ENCODE peak calls at places on chromosomes 11 and 22, in five cellular contexts. M, X, D, W and T are unnamed samples.

GRCh38 chr11:2932850-2933251 is 3.6 kb upstream of the PHLDA2 start:
- DNase-seq in M (no peak), X (peak; percentile 38), D (no peak), W (peak; percentile 71), T (no peak)

GRCh38 chr11:94885133-94885532 is 88.2 kb downstream of the CWC15 start:
- DNase-seq in M (no peak), X (no peak), D (no peak), W (peak; percentile 28), T (no peak)

GRCh38 chr11:28965824-28966223 is 857.6 kb downstream of the METTL15 start:
- DNase-seq in M (no peak), X (no peak), D (no peak), W (no peak), T (no peak)

GRCh38 chr11:110857885-110858555 is 145.8 kb upstream of the ARHGAP20 start:
- DNase-seq in M (no peak), X (peak; percentile 80), D (no peak), W (no peak), T (no peak)

GRCh38 chr11:130300567-130300966 is 14.2 kb downstream of the ZBTB44 start:
- DNase-seq in M (no peak), X (no peak), D (no peak), W (no peak), T (no peak)

GRCh38 chr11:8039530-8040260 is 41.3 kb upstream of the TUB start:
- DNase-seq in M (no peak), X (no peak), D (no peak), W (no peak), T (peak; percentile 3)

GRCh38 chr11:134587345-134587744 is 175.3 kb upstream of the B3GAT1 start:
- DNase-seq in M (no peak), X (no peak), D (no peak), W (no peak), T (peak; percentile 8)

GRCh38 chr22:41762980-41763779 is 37.3 kb upstream of the CCDC134 start:
- DNase-seq in M (peak; percentile 67), X (no peak), D (peak; percentile 71), W (no peak), T (peak; percentile 91)

GRCh38 chr11:106159846-106160245 is 82.4 kb downstream of the AASDHPPT start:
- DNase-seq in M (no peak), X (no peak), D (no peak), W (no peak), T (no peak)

GRCh38 chr22:38383417-38383816 is 66.2 kb upstream of the CSNK1E start:
- DNase-seq in M (no peak), X (no peak), D (no peak), W (no peak), T (no peak)

GRCh38 chr11:126834573-126834972 is 166.0 kb downstream of the KIRREL3 start:
- DNase-seq in M (no peak), X (no peak), D (no peak), W (no peak), T (no peak)

GRCh38 chr11:121328213-121328966 is 35.8 kb downstream of the SC5D start:
- DNase-seq in M (no peak), X (no peak), D (no peak), W (no peak), T (no peak)

GRCh38 chr22:48574776-48575566 is 1252.7 kb downstream of the BRD1 start:
- DNase-seq in M (peak; percentile 33), X (no peak), D (peak; percentile 74), W (no peak), T (peak; percentile 82)

GRCh38 chr11:121838571-121838970 is 277.4 kb downstream of the BLID start:
- DNase-seq in M (no peak), X (no peak), D (no peak), W (no peak), T (no peak)

GRCh38 chr11:46393231-46393616 is 1.6 kb upstream of the CHRM4 start:
- DNase-seq in M (no peak), X (no peak), D (no peak), W (no peak), T (no peak)

GRCh38 chr22:26398741-26399153 is 30.3 kb upstream of the ASPHD2 start:
- DNase-seq in M (peak; percentile 33), X (peak; percentile 76), D (peak; percentile 46), W (peak; percentile 70), T (peak; percentile 63)

DNA sequence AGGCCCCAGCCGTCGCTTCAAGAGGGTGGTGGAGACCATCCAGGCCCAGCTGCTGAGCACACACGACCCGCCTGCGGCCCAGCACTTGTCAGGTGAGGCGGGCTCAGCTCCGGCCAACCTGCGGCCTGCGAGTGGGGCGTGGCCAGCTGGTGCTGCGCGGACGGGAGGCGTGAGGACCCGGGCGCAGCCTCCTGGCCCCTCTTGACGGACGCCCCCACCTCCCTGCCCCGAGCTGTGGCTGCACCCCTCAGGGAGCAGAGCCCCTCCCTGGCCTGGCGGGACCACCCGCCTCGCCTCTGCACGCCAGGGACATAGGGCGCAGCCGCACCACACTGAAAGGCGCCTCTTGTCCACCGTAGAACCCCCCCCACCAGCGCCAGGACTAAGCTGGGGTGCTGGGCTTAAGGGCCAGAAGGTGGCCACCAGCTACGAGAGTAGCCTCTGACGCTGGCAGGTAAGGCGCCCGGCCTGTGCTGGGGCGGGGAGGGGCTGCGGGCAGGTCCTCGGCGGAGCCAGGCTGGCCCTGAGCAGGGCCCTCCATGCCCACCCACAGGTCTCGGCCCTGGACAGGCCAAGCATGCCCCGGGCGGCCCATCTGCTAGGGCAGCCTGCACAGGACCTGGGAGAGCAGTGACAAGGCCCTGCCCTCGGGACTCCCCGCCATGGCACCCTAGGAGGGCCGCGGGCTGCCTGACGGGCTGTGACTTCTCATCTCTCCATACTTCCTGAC is 29.8 kb downstream of the MOB2 start:
- DNase-seq in M (no peak), X (no peak), D (no peak), W (no peak), T (no peak)
- H2BK12ac ChIP-seq in M (no peak overlapping the region), X (no peak overlapping the region), D (peak overlapping the region; percentile 10), W (no peak overlapping the region), T (no peak overlapping the region)

GRCh38 chr11:44970293-44970692 is 19.6 kb upstream of the TP53I11 start:
- DNase-seq in M (no peak), X (no peak), D (no peak), W (no peak), T (no peak)
- H2BK12ac ChIP-seq in M (no peak overlapping the region), X (no peak overlapping the region), D (no peak overlapping the region), W (no peak overlapping the region), T (no peak overlapping the region)

GRCh38 chr22:37107779-37108621 is 1.5 kb downstream of the TMPRSS6 start:
- DNase-seq in M (no peak), X (no peak), D (no peak), W (no peak), T (no peak)
- H2BK12ac ChIP-seq in M (no peak overlapping the region), X (no peak overlapping the region), D (no peak overlapping the region), W (no peak overlapping the region), T (no peak overlapping the region)

DNA sequence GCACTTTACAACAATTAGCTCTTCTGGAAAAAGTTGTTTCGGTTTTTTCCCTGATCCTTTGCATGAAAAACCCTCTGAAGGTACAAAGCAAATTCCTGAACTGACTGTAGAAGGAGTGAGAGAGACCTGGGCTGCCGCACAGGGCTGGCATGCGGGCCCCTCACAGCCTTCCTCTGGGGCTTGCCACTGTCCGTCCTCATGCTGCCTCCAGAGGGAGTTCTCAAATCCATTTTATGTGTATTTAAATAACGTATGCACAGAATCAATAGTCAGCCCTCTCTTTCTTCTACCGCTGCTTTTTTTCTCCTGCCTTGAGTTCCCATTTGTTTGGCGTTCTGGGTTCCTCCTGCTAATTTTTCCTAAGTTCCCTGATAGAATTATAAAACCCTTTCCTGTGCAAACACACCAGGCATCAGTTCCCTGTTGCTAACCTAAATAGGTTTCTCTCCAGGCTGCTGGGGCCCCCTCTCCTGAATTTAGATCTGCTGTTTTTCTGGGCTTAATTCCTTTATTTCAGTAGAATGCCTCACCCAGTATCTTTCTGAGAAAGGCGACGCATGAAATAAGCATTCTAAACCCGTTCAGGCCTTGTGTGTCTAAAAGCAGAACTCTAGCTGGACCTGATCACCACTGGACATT is 52.4 kb downstream of the PHF21B start:
- DNase-seq in M (no peak), X (no peak), D (peak; percentile 18), W (no peak), T (peak; percentile 60)
- H2BK12ac ChIP-seq in M (no peak overlapping the region), X (no peak overlapping the region), D (no peak overlapping the region), W (no peak overlapping the region), T (no peak overlapping the region)

GRCh38 chr11:81005595-81005994 is 1564.8 kb upstream of the TENM4 start:
- DNase-seq in M (no peak), X (peak; percentile 17), D (no peak), W (peak; percentile 90), T (no peak)

GRCh38 chr11:81010631-81011030 is 1569.8 kb upstream of the TENM4 start:
- DNase-seq in M (no peak), X (no peak), D (no peak), W (no peak), T (no peak)

GRCh38 chr11:81002374-81002773 is 1561.5 kb upstream of the TENM4 start:
- DNase-seq in M (no peak), X (no peak), D (no peak), W (no peak), T (no peak)

GRCh38 chr11:81004576-81004975 is 1563.7 kb upstream of the TENM4 start:
- DNase-seq in M (no peak), X (no peak), D (no peak), W (no peak), T (no peak)

DNA sequence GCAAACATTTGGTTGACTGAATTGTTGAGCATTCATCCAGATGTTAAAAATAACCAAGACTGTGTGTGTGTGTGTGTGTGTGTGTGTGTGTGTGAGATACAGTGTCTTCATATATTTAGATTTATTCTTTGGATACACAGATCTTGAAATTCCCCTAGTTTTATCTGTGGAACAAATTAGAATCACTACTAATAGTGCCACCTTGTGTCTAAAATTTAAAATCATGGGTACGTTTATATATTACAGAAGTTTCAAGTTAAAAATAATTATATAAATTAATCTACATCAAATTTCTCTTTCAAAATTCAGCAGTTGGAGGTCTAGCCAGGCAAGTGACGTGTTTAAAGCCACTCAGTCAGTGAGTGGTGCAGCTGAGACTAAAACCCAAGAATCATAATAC is 1566.2 kb upstream of the TENM4 start:
- DNase-seq in M (no peak), X (no peak), D (no peak), W (peak; percentile 54), T (no peak)
- H2BK12ac ChIP-seq in M (no peak overlapping the region), X (no peak overlapping the region), D (no peak overlapping the region), W (no peak overlapping the region), T (no peak overlapping the region)

GRCh38 chr22:19086944-19087343 is 35.3 kb downstream of the DGCR2 start:
- DNase-seq in M (no peak), X (no peak), D (no peak), W (peak; percentile 54), T (no peak)
- H2BK12ac ChIP-seq in M (no peak overlapping the region), X (no peak overlapping the region), D (no peak overlapping the region), W (no peak overlapping the region), T (no peak overlapping the region)

GRCh38 chr11:73784734-73785133 is 2.9 kb upstream of the MRPL48 start:
- DNase-seq in M (no peak), X (no peak), D (no peak), W (no peak), T (no peak)
- H2BK12ac ChIP-seq in M (no peak overlapping the region), X (no peak overlapping the region), D (no peak overlapping the region), W (no peak overlapping the region), T (no peak overlapping the region)